ENCODE peak calls at places on chromosomes 5 and 9, in five cellular contexts. V is OCI-LY7, L is BJ, C is PC-9, S is mucosa of descending colon. W is an unnamed sample.

GRCh38 chr9:87076825-87077224 is 129.5 kb upstream of the GAS1 start:
- DNase-seq in C (no peak), S (no peak), L (no peak), V (no peak), W (no peak)

GRCh38 chr5:124530916-124531315 is 215.5 kb downstream of the ZNF608 start:
- DNase-seq in V (no peak), S (no peak), C (no peak), L (no peak), W (no peak)

GRCh38 chr5:100900142-100900795 is 2.8 kb downstream of the ST8SIA4 start:
- DNase-seq in V (peak), S (peak), L (no peak), C (peak), W (no peak)

GRCh38 chr9:137488906-137489305 is 29.8 kb upstream of the NSMF start:
- DNase-seq in C (no peak), V (no peak), L (no peak), S (peak), W (no peak)

GRCh38 chr9:124504530-124505005 is 2.6 kb downstream of the NR5A1 start:
- DNase-seq in S (no peak), C (no peak), L (no peak), V (no peak), W (no peak)

GRCh38 chr5:115192098-115192497 is 22.4 kb upstream of the TRIM36 start:
- DNase-seq in C (no peak), L (no peak), V (no peak), S (no peak), W (no peak)

GRCh38 chr9:6566409-6567139 is 79.0 kb downstream of the GLDC start:
- DNase-seq in L (peak), V (no peak), C (peak), S (no peak), W (peak)

GRCh38 chr5:94618029-94618492 is 343 bp downstream of the KIAA0825 start:
- DNase-seq in L (peak), S (peak), C (peak), V (peak), W (peak)

GRCh38 chr9:95077766-95078382 is 239.6 kb downstream of the FANCC start:
- DNase-seq in C (no peak), S (no peak), V (no peak), L (no peak), W (no peak)

GRCh38 chr5:172973931-172974330 is 9.6 kb upstream of the ATP6V0E1 start:
- DNase-seq in C (no peak), S (no peak), L (no peak), V (no peak), W (no peak)

GRCh38 chr5:159208508-159209437 is 580 bp downstream of the RNF145 start:
- DNase-seq in V (peak), L (no peak), C (peak), S (peak), W (no peak)

GRCh38 chr9:21077842-21078241 is at the start of gene IFNB1:
- DNase-seq in L (no peak), V (no peak), S (no peak), C (no peak), W (no peak)

GRCh38 chr5:142472306-142472951 is 147.6 kb upstream of the SPRY4 start:
- DNase-seq in S (no peak), C (peak), V (no peak), L (peak), W (peak)

GRCh38 chr5:179731791-179732411 is 721 bp upstream of the MAML1 start:
- DNase-seq in C (peak), S (peak), L (peak), V (no peak), W (peak)

GRCh38 chr5:158119852-158120708 is 261.1 kb upstream of the CLINT1 start:
- DNase-seq in C (no peak), L (peak), V (no peak), S (no peak), W (no peak)

GRCh38 chr5:10760976-10761841 is at the start of gene DAP:
- DNase-seq in C (peak), V (peak), L (no peak), S (peak), W (peak)

GRCh38 chr5:115430374-115430773 is 114.2 kb downstream of the FEM1C start:
- DNase-seq in S (no peak), C (no peak), V (no peak), L (no peak), W (no peak)

GRCh38 chr9:96688745-96689464 is 33.8 kb upstream of the PRXL2C start:
- DNase-seq in S (no peak), C (no peak), L (no peak), V (no peak), W (no peak)

GRCh38 chr5:176517053-176517661 is 20.0 kb downstream of the RNF44 start:
- DNase-seq in V (no peak), S (no peak), L (no peak), C (no peak), W (no peak)

GRCh38 chr5:149900390-149900789 is 44.2 kb downstream of the PDE6A start:
- DNase-seq in S (no peak), V (no peak), L (no peak), C (no peak), W (no peak)

GRCh38 chr5:52760695-52761366 is 26.9 kb upstream of the ITGA1 start:
- DNase-seq in L (no peak), V (no peak), C (no peak), S (no peak), W (no peak)

GRCh38 chr5:120655828-120656435 is 191.8 kb downstream of the PRR16 start:
- DNase-seq in S (no peak), L (no peak), C (no peak), V (peak), W (no peak)

GRCh38 chr5:74934949-74935751 is 69.0 kb upstream of the FAM169A start:
- DNase-seq in L (peak), V (no peak), S (no peak), C (no peak), W (no peak)

GRCh38 chr9:133342083-133342406 is 5.9 kb downstream of the MED22 start:
- DNase-seq in S (no peak), V (no peak), L (no peak), C (no peak), W (no peak)

GRCh38 chr9:123997665-123998277 is 13.8 kb upstream of the LHX2 start:
- DNase-seq in V (no peak), S (peak), C (no peak), L (no peak), W (no peak)

GRCh38 chr9:81393985-81394811 is 295.1 kb downstream of the TLE1 start:
- DNase-seq in C (no peak), V (no peak), L (no peak), S (no peak), W (no peak)

GRCh38 chr9:36986548-36987408 is 47.3 kb downstream of the PAX5 start:
- DNase-seq in L (no peak), V (no peak), C (no peak), S (no peak), W (no peak)
- TF ChIP-seq CTCF in L (no peak), V (no peak), C (no peak), S (no peak), W (no peak)

GRCh38 chr5:138245717-138246116 is 28.7 kb downstream of the GFRA3 start:
- DNase-seq in L (no peak), V (no peak), S (no peak), C (no peak), W (no peak)
- H3K4me3 ChIP-seq in L (no peak), V (no peak), S (no peak), C (no peak), W (no peak)

GRCh38 chr5:31237159-31237558 is 43.7 kb downstream of the CDH6 start:
- DNase-seq in C (no peak), V (no peak), L (no peak), S (no peak), W (no peak)
- TF ChIP-seq CTCF in C (peak), V (no peak), L (no peak), S (no peak), W (no peak)

GRCh38 chr5:2753452-2754409 is 2.3 kb upstream of the IRX2 start:
- DNase-seq in C (no peak), L (no peak), V (no peak), S (no peak), W (no peak)
- H3K4me3 ChIP-seq in C (no peak), L (peak), V (no peak), S (no peak), W (no peak)

GRCh38 chr9:104783588-104783987 is 19.7 kb downstream of the NIPSNAP3B start:
- DNase-seq in V (no peak), C (no peak), L (no peak), S (no peak), W (no peak)

GRCh38 chr9:104778802-104779201 is 14.9 kb downstream of the NIPSNAP3B start:
- DNase-seq in L (no peak), S (no peak), V (no peak), C (no peak), W (no peak)

GRCh38 chr9:104779946-104780539 is 16.1 kb downstream of the NIPSNAP3B start:
- DNase-seq in C (no peak), L (no peak), V (no peak), S (no peak), W (no peak)

GRCh38 chr9:104779334-104779733 is 15.4 kb downstream of the NIPSNAP3B start:
- DNase-seq in S (no peak), C (no peak), L (no peak), V (no peak), W (no peak)

DNA sequence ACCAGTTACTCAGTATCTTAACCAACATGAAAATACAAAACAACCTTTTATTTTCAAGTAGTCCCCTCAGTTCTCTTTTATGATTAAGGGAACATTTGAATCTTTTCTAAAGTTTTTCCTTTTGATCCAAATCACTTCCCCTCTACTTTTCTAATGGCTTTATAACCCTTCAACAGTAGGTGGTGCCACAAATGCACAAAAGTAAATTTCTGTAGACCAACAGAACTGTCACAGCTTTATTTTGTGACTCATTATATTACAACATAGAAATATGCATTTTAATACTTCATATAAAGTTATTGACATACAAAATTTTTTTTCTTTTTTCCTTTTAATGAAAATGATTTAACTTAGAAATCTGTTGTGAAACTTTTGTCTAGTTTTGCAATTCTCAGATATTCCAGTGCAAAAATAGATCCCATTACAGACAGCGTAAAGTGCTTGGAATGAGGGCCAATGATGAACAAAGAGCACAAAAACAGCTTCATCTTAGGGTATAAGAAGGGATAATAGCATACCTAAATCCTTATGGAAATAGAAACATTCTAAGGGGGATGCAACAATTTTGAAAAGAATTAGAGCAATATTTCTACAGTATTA is 17.0 kb downstream of the NIPSNAP3B start:
- DNase-seq in V (peak), L (no peak), S (no peak), C (no peak), W (no peak)
- TF ChIP-seq CTCF in V (peak), L (peak), S (no peak), C (peak), W (peak)

GRCh38 chr9:10704720-10705119 is 91.9 kb upstream of the PTPRD start:
- DNase-seq in C (no peak), L (no peak), S (no peak), V (no peak), W (no peak)

GRCh38 chr9:10705383-10705782 is 92.6 kb upstream of the PTPRD start:
- DNase-seq in V (no peak), L (no peak), S (no peak), C (no peak), W (no peak)

GRCh38 chr9:10700266-10700665 is 87.5 kb upstream of the PTPRD start:
- DNase-seq in C (no peak), V (no peak), S (no peak), L (no peak), W (no peak)

GRCh38 chr9:10703139-10703538 is 90.3 kb upstream of the PTPRD start:
- DNase-seq in C (no peak), L (no peak), V (no peak), S (no peak), W (no peak)

DNA sequence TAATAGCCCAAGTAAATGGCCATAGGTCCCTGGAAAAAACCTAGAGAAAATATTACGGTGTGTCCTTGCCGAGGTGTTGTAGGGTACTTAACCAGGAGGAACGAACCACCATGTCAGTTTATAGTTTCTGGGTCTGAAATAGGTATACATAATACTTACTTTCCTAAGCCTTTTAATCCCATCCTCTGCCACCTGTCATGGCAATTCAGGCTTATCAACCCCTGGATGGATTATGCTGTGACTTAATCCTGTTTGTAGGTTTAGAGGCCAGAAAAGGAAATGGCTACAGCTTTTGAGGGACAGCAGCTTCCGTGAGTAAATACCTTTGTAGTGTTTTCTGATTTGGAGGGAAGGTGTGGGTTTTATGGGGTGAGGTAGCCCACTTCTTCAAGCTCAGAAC is 89.1 kb upstream of the PTPRD start:
- DNase-seq in L (no peak), V (no peak), C (no peak), S (no peak), W (no peak)
- H3K4me3 ChIP-seq in L (no peak), V (no peak), C (no peak), S (no peak), W (no peak)

GRCh38 chr5:21823076-21823574 is 1030.0 kb downstream of the CDH12 start:
- DNase-seq in V (no peak), S (no peak), C (no peak), L (no peak), W (no peak)

GRCh38 chr5:21823588-21823987 is 1029.6 kb downstream of the CDH12 start:
- DNase-seq in S (no peak), C (no peak), V (no peak), L (no peak), W (no peak)

GRCh38 chr5:21820527-21820926 is 1032.6 kb downstream of the CDH12 start:
- DNase-seq in C (no peak), V (no peak), L (no peak), S (no peak), W (no peak)

DNA sequence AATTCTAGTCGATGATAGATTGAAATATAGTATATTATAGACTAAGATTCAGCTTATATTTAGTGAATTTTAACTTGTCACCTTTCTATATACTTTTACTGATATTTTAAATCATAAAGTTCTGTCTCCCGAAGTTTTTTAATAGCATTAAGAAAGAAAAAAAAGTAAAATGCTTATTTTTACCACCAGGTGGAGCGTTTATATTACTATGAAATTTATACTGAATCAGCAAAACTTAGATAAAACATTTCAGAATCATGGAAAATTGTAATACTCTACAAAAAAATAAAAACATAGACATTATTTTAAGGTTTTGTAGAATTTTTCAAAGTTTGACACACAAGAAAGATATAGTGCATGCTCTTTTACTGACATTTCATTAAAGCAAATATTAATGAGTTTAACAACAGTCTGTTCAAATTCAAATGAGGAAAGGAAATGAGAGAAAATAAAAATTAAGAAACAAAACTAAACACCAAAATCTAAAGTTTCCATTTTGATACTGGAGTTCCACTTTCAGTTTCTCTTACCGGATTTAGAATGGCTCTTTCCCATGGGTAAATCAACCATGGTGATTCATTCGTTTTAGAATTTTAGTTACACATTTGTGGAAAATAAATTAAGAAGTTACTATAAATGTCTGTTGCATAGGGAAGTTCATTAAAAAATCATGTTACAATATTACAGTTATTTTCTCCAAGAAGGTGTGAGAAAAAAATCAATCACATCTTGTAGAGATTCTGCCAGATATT is 1035.3 kb downstream of the CDH12 start:
- DNase-seq in L (no peak), V (peak), S (no peak), C (no peak), W (no peak)
- TF ChIP-seq CTCF in L (peak), V (peak), S (no peak), C (peak), W (no peak)